ENCODE peak calls at places on chromosomes 11 and 22, in eight cellular contexts. Q is tibial nerve, O is fibroblast of pulmonary artery, H is GM12865, X is left ventricle myocardium inferior, I is kidney, Y is AG04449, S is heart left ventricle. K is an unnamed sample.

GRCh38 chr11:10294289-10294953 is 402 bp upstream of the SBF2 start:
- DNase-seq in X (peak), I (peak), H (no peak), O (peak), S (peak), Q (no peak), Y (no peak), K (no peak)

GRCh38 chr11:94876645-94877445 is 96.5 kb downstream of the CWC15 start:
- DNase-seq in S (peak), I (peak), Q (peak), X (peak), Y (peak), O (peak), H (peak), K (no peak)

GRCh38 chr11:69241844-69242582 is 51.9 kb upstream of the MYEOV start:
- DNase-seq in Q (no peak), H (peak), X (no peak), O (no peak), S (no peak), I (no peak), Y (no peak), K (no peak)

GRCh38 chr22:32206774-32207758 is 2.2 kb upstream of the RFPL2 start:
- DNase-seq in O (peak), X (no peak), I (no peak), Y (no peak), S (peak), Q (no peak), H (peak), K (no peak)

GRCh38 chr11:117696489-117696888 is 100.5 kb downstream of the DSCAML1 start:
- DNase-seq in S (no peak), Y (no peak), X (no peak), I (no peak), Q (no peak), H (no peak), O (no peak), K (no peak)

GRCh38 chr11:129146196-129146595 is 45.9 kb downstream of the ARHGAP32 start:
- DNase-seq in S (no peak), H (no peak), Y (no peak), Q (no peak), I (no peak), O (peak), X (no peak), K (no peak)

GRCh38 chr11:65555693-65556231 is 2.4 kb downstream of the LTBP3 start:
- DNase-seq in Q (no peak), I (peak), O (peak), H (no peak), X (peak), S (peak), Y (no peak), K (peak)

GRCh38 chr22:26845016-26845728 is 187.8 kb downstream of the MIAT start:
- DNase-seq in I (no peak), H (no peak), Y (no peak), Q (no peak), S (no peak), O (peak), X (no peak), K (no peak)

GRCh38 chr11:74417860-74418508 is 19.8 kb upstream of the PGM2L1 start:
- DNase-seq in Q (no peak), S (no peak), H (no peak), I (no peak), X (no peak), Y (no peak), O (no peak), K (no peak)

GRCh38 chr11:129440028-129440630 is 64.5 kb downstream of the BARX2 start:
- DNase-seq in X (no peak), S (no peak), I (peak), Q (no peak), O (no peak), Y (no peak), H (no peak), K (no peak)

GRCh38 chr11:94926271-94926625 is 47.1 kb downstream of the CWC15 start:
- DNase-seq in O (no peak), Y (no peak), I (no peak), S (no peak), Q (no peak), H (no peak), X (no peak), K (no peak)

GRCh38 chr22:43090130-43090789 is 1.1 kb upstream of the TTLL1 start:
- DNase-seq in Q (no peak), X (peak), Y (peak), O (peak), H (peak), I (peak), S (peak), K (no peak)

GRCh38 chr11:2891291-2891690 is 5.7 kb upstream of the CDKN1C start:
- DNase-seq in I (no peak), X (no peak), H (no peak), S (no peak), Y (no peak), O (no peak), Q (no peak), K (no peak)

GRCh38 chr11:7278314-7278917 is 26.7 kb downstream of the SYT9 start:
- DNase-seq in Y (no peak), Q (no peak), H (peak), S (no peak), O (peak), X (no peak), I (no peak), K (no peak)

GRCh38 chr11:47057374-47057773 is 119.3 kb downstream of the ARFGAP2 start:
- DNase-seq in S (no peak), I (no peak), Q (no peak), Y (no peak), O (peak), H (no peak), X (no peak), K (no peak)

GRCh38 chr22:49011379-49011768 is 816.3 kb downstream of the BRD1 start:
- DNase-seq in S (peak), H (no peak), Y (no peak), O (no peak), Q (peak), I (peak), X (no peak), K (no peak)

GRCh38 chr22:32556150-32556549 is 81.5 kb downstream of the FBXO7 start:
- DNase-seq in Y (no peak), O (no peak), I (no peak), X (no peak), H (no peak), S (no peak), Q (no peak), K (no peak)

GRCh38 chr11:2474059-2474901 is 29.5 kb downstream of the KCNQ1 start:
- DNase-seq in S (peak), I (no peak), Q (no peak), Y (no peak), X (peak), O (no peak), H (no peak), K (no peak)

GRCh38 chr11:79025622-79026021 is 415.2 kb downstream of the TENM4 start:
- DNase-seq in Y (no peak), O (no peak), X (no peak), Q (no peak), I (no peak), H (no peak), S (no peak), K (no peak)

GRCh38 chr11:65013692-65014145 is 241 bp upstream of the ARL2 start:
- DNase-seq in O (peak), X (peak), H (peak), I (peak), S (peak), Y (peak), Q (peak), K (no peak)

GRCh38 chr11:72582206-72583176 is 91.7 kb downstream of the PDE2A start:
- DNase-seq in I (peak), Y (no peak), Q (no peak), O (no peak), X (no peak), S (no peak), H (no peak), K (peak)
- TF ChIP-seq CTCF in I (no peak), Y (no peak), Q (no peak), O (no peak), X (no peak), S (no peak), H (no peak), K (no peak)

GRCh38 chr22:29605236-29605850 is 1.9 kb downstream of the NF2 start:
- DNase-seq in Q (no peak), X (no peak), H (no peak), S (no peak), Y (no peak), I (no peak), O (no peak), K (no peak)

GRCh38 chr22:29606320-29606719 is 2.9 kb downstream of the NF2 start:
- DNase-seq in H (no peak), Y (no peak), Q (no peak), X (no peak), S (no peak), I (no peak), O (no peak), K (no peak)

GRCh38 chr22:29607426-29607825 is 4.0 kb downstream of the NF2 start:
- DNase-seq in O (peak), H (no peak), Q (no peak), I (no peak), Y (no peak), X (no peak), S (no peak), K (no peak)

GRCh38 chr22:29610780-29611179 is 7.3 kb downstream of the NF2 start:
- DNase-seq in X (no peak), S (no peak), Y (no peak), O (no peak), I (no peak), Q (no peak), H (no peak), K (no peak)

GRCh38 chr22:29609139-29609538 is 5.7 kb downstream of the NF2 start:
- DNase-seq in S (no peak), Q (no peak), O (no peak), H (no peak), Y (no peak), X (no peak), I (no peak), K (no peak)
- TF ChIP-seq CTCF in S (no peak), Q (no peak), O (peak), H (no peak), Y (no peak), X (peak), I (peak), K (peak)

DNA sequence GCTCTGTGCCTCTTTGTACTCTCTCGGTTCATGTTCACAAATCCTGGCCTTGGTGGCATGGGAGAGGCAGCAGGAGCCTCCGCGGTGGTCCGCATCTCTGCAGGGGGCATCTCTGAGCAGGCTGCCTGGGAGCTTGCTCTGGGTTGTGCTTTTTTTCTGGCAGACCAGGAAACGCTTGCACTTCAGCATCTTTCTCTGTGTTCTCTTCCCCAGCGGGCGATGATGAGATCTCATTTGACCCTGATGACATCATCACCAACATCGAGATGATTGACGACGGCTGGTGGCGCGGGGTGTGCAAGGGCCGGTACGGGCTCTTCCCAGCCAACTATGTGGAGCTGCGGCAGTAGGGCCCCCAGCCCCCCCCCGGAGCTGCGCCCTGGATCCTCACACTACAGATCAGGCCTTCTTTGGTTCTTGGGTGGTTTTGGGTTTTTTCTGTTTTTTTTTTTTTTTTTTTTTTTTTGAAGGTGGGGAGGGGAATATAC is 36.5 kb downstream of the CTTN start:
- DNase-seq in H (no peak), I (no peak), Y (no peak), Q (no peak), S (no peak), X (no peak), O (no peak), K (no peak)
- TF ChIP-seq CTCF in H (no peak), I (no peak), Y (no peak), Q (no peak), S (no peak), X (no peak), O (no peak), K (no peak)

DNA sequence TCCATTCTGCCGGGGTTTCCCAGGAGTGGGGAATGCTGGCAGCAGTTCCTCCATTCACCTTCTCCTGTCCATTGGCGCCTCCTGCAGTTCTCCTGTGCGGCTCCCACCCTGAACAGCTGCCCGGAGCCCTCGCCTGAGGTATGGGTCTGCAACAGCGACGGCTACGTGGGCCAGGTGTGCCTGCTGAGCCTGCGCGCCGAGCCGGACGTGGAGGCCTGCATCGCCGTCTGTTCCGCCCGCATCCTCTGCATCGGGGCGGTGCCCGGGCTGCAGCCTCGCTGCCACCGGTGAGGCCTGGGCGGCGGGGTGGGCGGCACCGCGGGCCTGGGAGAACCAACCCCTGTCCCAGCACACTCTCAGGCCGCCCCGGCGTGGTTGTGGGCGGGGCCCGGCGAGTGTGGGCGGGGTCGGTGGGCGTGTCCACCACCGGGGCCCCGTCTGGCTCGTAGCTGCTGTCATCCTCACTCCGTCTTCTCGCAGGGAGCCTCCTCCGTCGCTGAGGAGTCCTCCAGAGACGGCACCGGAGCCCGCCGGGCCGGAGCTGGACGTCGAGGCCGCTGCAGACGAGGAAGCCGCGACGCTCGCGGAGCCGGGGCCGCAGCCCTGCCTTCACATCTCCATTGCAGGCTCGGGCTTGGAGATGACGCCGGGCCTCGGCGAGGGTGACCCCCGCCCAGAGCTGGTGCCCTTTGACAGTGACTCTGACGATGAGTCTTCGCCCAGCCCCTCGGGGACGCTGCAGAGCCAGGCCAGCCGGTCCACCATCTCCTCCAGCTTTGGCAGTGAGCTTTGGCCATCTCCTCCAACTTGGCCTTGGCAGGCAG is 14.0 kb upstream of the RELT start:
- DNase-seq in I (no peak), Y (no peak), H (no peak), X (no peak), Q (no peak), S (no peak), O (no peak), K (no peak)
- TF ChIP-seq CTCF in I (no peak), Y (no peak), H (no peak), X (no peak), Q (no peak), S (no peak), O (no peak), K (no peak)

GRCh38 chr11:3959015-3959917 is 103.8 kb downstream of the STIM1 start:
- DNase-seq in X (no peak), S (no peak), O (peak), Y (peak), H (peak), Q (no peak), I (no peak), K (no peak)
- TF ChIP-seq CTCF in X (peak), S (no peak), O (peak), Y (no peak), H (no peak), Q (peak), I (no peak), K (peak)